ENCODE peak calls at places on chromosome 4, in nine cellular contexts. J is psoas muscle, E is thyroid gland, P is tibial artery, H is cardiac muscle cell, K is fibroblast of lung, W is A673, C is epithelial cell of esophagus, X is GM12865. R is an unnamed sample.

GRCh38 chr4:141240671-141241070 is 20.0 kb downstream of the ZNF330 start:
- DNase-seq in J (no peak), E (no peak), P (no peak), H (no peak), K (no peak), W (no peak), C (no peak), X (peak; percentile 20), R (no peak)

GRCh38 chr4:2745981-2746806 is 9.9 kb downstream of the TNIP2 start:
- DNase-seq in J (peak; percentile 67), E (no peak), P (peak; percentile 83), H (no peak), K (peak; percentile 35), W (peak; percentile 89), C (peak; percentile 89), X (peak; percentile 98), R (peak; percentile 45)

GRCh38 chr4:177190995-177191568 is 118.6 kb upstream of the NEIL3 start:
- DNase-seq in J (no peak), E (no peak), P (no peak), H (no peak), K (no peak), W (no peak), C (peak; percentile 16), X (no peak), R (peak; percentile 34)

GRCh38 chr4:47798165-47798564 is 39.7 kb downstream of the CORIN start:
- DNase-seq in J (no peak), E (no peak), P (no peak), H (no peak), K (no peak), W (no peak), C (no peak), X (no peak), R (no peak)

GRCh38 chr4:71356924-71357663 is 18.3 kb downstream of the SLC4A4 start:
- DNase-seq in J (no peak), E (no peak), P (no peak), H (no peak), K (no peak), W (no peak), C (no peak), X (no peak), R (no peak)

GRCh38 chr4:89640620-89641366 is 196.2 kb downstream of the SNCA start:
- DNase-seq in J (no peak), E (peak; percentile 31), P (no peak), H (peak; percentile 86), K (peak; percentile 61), W (peak; percentile 44), C (peak; percentile 64), X (no peak), R (peak; percentile 71)

GRCh38 chr4:36310237-36310636 is 28.8 kb downstream of the DTHD1 start:
- DNase-seq in J (no peak), E (no peak), P (no peak), H (no peak), K (no peak), W (no peak), C (no peak), X (no peak), R (no peak)

GRCh38 chr4:148007303-148007702 is 275.4 kb downstream of the ARHGAP10 start:
- DNase-seq in J (no peak), E (no peak), P (no peak), H (no peak), K (peak; percentile 98), W (peak; percentile 60), C (peak; percentile 99), X (no peak), R (peak; percentile 97)

GRCh38 chr4:47550899-47551548 is 65.9 kb downstream of the ATP10D start:
- DNase-seq in J (no peak), E (no peak), P (no peak), H (no peak), K (peak; percentile 42), W (no peak), C (no peak), X (no peak), R (no peak)

GRCh38 chr4:55635282-55635681 is 816 bp downstream of the NMU start:
- DNase-seq in J (no peak), E (peak; percentile 9), P (no peak), H (peak; percentile 12), K (no peak), W (peak; percentile 1), C (no peak), X (no peak), R (no peak)

GRCh38 chr4:177427097-177427665 is 15.1 kb downstream of the AGA start:
- DNase-seq in J (no peak), E (no peak), P (no peak), H (no peak), K (peak; percentile 52), W (no peak), C (peak; percentile 5), X (no peak), R (no peak)

GRCh38 chr4:73067971-73068394 is 1.5 kb downstream of the COX18 start:
- DNase-seq in J (no peak), E (no peak), P (no peak), H (no peak), K (peak; percentile 18), W (no peak), C (peak; percentile 38), X (peak; percentile 63), R (peak; percentile 7)

GRCh38 chr4:157220026-157220881 is at the start of gene GRIA2:
- DNase-seq in J (peak; percentile 51), E (peak; percentile 45), P (peak; percentile 72), H (peak; percentile 91), K (peak; percentile 52), W (peak; percentile 80), C (peak; percentile 66), X (no peak), R (peak; percentile 66)

GRCh38 chr4:168150651-168151050 is 58.3 kb downstream of the ANXA10 start:
- DNase-seq in J (no peak), E (no peak), P (no peak), H (no peak), K (no peak), W (no peak), C (no peak), X (no peak), R (no peak)

GRCh38 chr4:43456383-43456782 is 563.9 kb downstream of the GRXCR1 start:
- DNase-seq in J (no peak), E (no peak), P (no peak), H (no peak), K (peak; percentile 66), W (no peak), C (peak; percentile 83), X (no peak), R (peak; percentile 87)

GRCh38 chr4:25442863-25443307 is 65.8 kb downstream of the ANAPC4 start:
- DNase-seq in J (no peak), E (peak; percentile 70), P (peak; percentile 56), H (no peak), K (no peak), W (no peak), C (no peak), X (no peak), R (no peak)

GRCh38 chr4:4860381-4860802 is 927 bp downstream of the MSX1 start:
- DNase-seq in J (no peak), E (no peak), P (no peak), H (no peak), K (no peak), W (peak; percentile 44), C (no peak), X (peak; percentile 32), R (peak; percentile 31)

GRCh38 chr4:6116696-6117285 is 83.6 kb downstream of the JAKMIP1 start:
- DNase-seq in J (no peak), E (peak; percentile 68), P (peak; percentile 29), H (no peak), K (no peak), W (no peak), C (no peak), X (no peak), R (no peak)

DNA sequence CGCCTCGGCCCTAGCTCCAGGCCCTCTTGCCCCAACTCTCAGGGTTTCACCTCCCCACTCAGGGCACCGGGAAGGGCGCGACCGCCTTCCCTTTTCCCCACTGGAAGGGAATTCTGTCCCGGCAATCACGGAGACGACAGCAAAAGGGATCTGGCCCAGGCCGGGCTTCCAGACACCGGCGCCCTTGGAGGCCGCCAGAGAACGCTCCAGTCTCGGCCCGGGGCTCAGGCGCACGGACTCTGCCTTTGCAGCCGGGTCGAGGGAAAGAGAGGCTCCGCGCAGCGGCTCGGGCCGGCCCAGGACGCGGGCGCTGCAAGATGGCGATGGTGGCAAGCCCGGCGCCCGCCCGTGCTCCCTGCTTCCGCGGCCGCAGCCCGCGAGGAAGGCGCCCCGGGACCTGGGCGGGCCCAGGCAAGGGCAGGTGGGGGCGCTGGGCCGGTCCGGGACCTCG is 1.1 kb downstream of the CTBP1 start:
- DNase-seq in J (no peak), E (no peak), P (peak; percentile 67), H (peak; percentile 62), K (no peak), W (no peak), C (peak; percentile 49), X (no peak), R (peak; percentile 24)
- H3K4me3 ChIP-seq in J (peak overlapping the region; percentile 84), E (peak overlapping the region; percentile 87), P (peak overlapping the region; percentile 67), H (peak overlapping the region; percentile 97), K (peak overlapping the region; percentile 79), W (peak overlapping the region; percentile 97), C (peak overlapping the region; percentile 80), X (peak overlapping the region; percentile 88), R (peak overlapping the region; percentile 74)

DNA sequence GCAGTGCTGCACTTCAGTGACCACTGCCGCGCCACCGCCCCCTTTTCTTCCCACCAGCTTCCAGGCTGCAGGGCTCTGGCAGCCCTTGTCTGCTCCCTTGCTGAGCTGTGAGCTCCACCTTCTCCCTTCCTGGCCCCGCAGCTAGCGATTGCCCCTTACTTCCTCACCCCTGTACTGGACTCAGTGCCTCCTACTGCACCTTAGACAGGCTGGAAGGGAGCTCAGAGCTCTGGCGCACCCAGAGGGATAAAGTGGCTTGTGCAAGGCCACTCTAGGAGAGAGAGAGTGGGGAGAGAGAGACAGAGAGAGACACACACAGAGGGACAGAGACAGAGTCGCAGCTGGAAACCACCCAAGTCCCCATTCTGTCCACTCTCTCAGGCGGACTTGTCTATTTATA is 6.0 kb downstream of the RASL11B start:
- DNase-seq in J (peak; percentile 14), E (peak; percentile 84), P (peak; percentile 82), H (peak; percentile 63), K (no peak), W (no peak), C (no peak), X (no peak), R (no peak)
- TF ChIP-seq CTCF in J (no peak), E (peak; percentile 54), P (peak; percentile 11), H (no peak), K (no peak), W (no peak), C (no peak), X (no peak), R (no peak)

DNA sequence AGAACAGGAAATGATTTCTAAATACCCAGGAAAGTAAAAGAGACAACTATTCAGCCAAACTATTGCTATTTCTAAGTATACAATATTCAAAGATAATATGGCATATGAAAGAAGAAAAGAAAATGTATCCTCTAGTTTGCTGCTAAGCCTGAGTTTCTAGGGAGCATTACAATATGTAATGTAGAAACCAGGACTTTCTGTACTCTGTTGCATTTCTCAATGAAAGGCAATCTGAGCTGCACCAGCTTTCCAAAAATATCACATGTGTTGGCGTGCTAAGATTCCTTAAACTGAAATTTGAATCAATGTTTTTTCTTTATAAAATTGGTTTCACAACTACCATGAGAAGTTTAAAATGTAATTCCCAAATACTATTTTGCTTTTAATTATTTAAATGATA is 129.6 kb downstream of the ANK2 start:
- DNase-seq in J (no peak), E (no peak), P (no peak), H (no peak), K (peak; percentile 42), W (no peak), C (no peak), X (no peak), R (no peak)
- H3K4me3 ChIP-seq in J (peak overlapping the region; percentile 29), E (no peak overlapping the region), P (no peak overlapping the region), H (no peak overlapping the region), K (no peak overlapping the region), W (no peak overlapping the region), C (no peak overlapping the region), X (no peak overlapping the region), R (no peak overlapping the region)

GRCh38 chr4:155442267-155443105 is 65.7 kb upstream of the MAP9 start:
- DNase-seq in J (peak; percentile 70), E (peak; percentile 70), P (peak; percentile 87), H (peak; percentile 84), K (peak; percentile 89), W (peak; percentile 70), C (peak; percentile 77), X (peak; percentile 59), R (peak; percentile 78)
- TF ChIP-seq CTCF in J (peak; percentile 75), E (peak; percentile 81), P (peak; percentile 95), H (peak; percentile 98), K (peak; percentile 98), W (peak; percentile 98), C (peak; percentile 99), X (peak; percentile 90), R (peak; percentile 100)